ENCODE peak calls at places on chromosomes 7 and 10, in four cellular contexts. L, C, Q and M are unnamed samples.

GRCh38 chr10:130368761-130369560 is 232.8 kb downstream of the GLRX3 start:
- DNase-seq in C (no peak), L (no peak), Q (peak; percentile 46), M (no peak)

GRCh38 chr7:88758355-88759215 is 915 bp upstream of the ZNF804B start:
- DNase-seq in L (no peak), Q (peak; percentile 55), C (no peak), M (no peak)

GRCh38 chr7:144818516-144818915 is 17.3 kb downstream of the TPK1 start:
- DNase-seq in Q (no peak), C (no peak), L (no peak), M (no peak)

GRCh38 chr10:44909910-44910309 is 1.2 kb upstream of the TMEM72 start:
- DNase-seq in C (no peak), Q (no peak), L (no peak), M (no peak)

GRCh38 chr7:110130669-110131068 is 960.3 kb upstream of the LRRN3 start:
- DNase-seq in L (no peak), C (no peak), Q (no peak), M (no peak)

GRCh38 chr7:157476201-157476600 is 139.4 kb downstream of the DNAJB6 start:
- DNase-seq in L (peak; percentile 27), C (no peak), Q (no peak), M (peak; percentile 16)

GRCh38 chr7:73703985-73704639 is 15.4 kb downstream of the STX1A start:
- DNase-seq in L (peak; percentile 87), C (peak; percentile 80), Q (peak; percentile 77), M (peak; percentile 65)

GRCh38 chr7:777679-778078 is 50.6 kb upstream of the PRKAR1B start:
- DNase-seq in C (no peak), L (no peak), Q (no peak), M (no peak)

GRCh38 chr7:25857376-25858067 is 294.5 kb upstream of the NFE2L3 start:
- DNase-seq in Q (no peak), L (peak; percentile 75), C (peak; percentile 47), M (no peak)

GRCh38 chr7:48781783-48782182 is 142.6 kb upstream of the CDC14C start:
- DNase-seq in C (no peak), Q (no peak), L (no peak), M (no peak)

GRCh38 chr7:35286422-35286821 is 32.5 kb upstream of the TBX20 start:
- DNase-seq in L (no peak), C (no peak), Q (no peak), M (no peak)

DNA sequence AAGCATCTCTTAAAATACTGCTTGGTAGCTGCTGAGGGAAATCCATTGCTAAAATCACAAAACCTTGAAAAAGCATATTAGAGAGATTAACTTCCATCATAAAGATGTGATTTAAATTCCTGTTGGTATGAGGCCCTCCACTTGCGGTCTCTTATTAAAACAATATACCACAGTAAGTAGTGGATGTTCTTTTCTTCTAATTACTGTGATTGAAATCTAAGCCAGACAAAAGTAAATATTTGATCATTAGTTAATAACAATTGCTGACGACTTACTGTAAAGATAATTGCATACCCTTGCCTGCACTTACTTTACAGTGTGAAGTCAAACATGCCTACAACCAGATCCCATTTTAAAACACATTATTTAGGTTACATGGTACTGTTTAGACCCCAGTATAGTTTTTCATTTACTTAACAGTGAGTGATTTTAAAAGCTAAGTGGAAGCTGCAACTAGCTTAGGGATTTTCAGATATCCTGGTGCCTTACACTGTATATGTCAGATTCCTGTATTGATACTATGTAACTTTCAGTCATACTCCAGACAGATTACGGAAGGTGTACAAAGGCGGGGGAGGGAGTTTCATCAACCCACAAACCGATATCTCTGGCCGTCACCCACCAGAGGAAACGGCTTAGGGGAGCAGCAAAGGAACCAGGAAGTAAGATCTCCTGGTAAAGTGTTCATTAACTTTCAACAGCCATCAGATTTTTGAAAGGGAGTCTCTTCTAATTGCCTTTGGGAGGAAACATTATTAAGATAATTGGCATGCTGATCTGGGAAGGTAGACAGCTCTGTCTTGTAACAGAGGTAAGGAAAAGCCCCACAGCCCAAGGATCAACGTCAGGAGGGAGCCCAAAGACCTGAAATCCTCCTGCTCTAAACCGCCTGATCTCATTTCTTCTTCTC is 952 bp downstream of the NRP1 start:
- DNase-seq in C (no peak), Q (no peak), L (no peak), M (no peak)
- H3K27ac ChIP-seq in C (peak overlapping the region; percentile 93), Q (peak overlapping the region; percentile 95), L (peak overlapping the region; percentile 85), M (peak overlapping the region; percentile 93)

DNA sequence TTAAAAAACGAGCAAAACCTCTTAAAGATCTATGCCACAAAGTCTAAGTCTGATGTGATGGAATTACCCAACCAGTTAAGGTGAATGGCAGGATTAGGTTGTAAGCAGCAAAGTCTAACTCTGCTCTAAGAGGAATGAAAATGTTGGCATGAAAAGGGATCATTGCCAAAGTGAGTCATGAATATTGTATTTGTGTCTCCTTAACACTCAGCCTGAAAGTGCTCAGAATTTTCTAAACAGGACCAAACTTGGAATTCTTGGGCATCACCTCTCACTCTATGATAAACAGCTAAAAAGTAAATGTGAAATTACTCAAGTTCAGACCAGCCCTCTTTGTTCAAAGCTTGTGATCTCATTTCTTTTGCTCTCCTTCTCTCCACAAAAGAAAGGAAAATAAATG is 27.0 kb downstream of the PPP1R3A start:
- DNase-seq in L (no peak), C (no peak), Q (no peak), M (no peak)
- H3K27ac ChIP-seq in L (no peak overlapping the region), C (no peak overlapping the region), Q (no peak overlapping the region), M (no peak overlapping the region)

DNA sequence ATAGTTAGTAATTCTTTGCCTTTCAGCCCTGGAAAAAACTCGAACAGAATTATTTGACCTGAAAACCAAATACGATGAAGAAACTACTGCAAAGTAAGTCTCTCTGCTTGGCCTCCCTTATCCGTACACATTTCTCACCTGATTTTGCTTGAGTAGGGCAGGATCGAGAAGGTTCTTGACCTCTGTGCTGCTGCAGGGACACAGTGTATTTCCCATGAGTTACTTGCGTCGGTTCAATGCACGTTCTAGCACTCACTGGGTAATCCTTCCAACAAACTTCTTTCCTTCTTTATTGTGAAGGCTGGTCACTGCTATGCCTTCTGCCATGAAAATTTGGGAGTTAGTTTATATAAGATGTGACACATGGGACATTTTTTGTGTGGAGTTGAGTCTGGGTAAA is 171.5 kb upstream of the SH2B2 start:
- DNase-seq in L (peak; percentile 9), Q (no peak), C (no peak), M (no peak)
- H3K27ac ChIP-seq in L (no peak overlapping the region), Q (no peak overlapping the region), C (no peak overlapping the region), M (no peak overlapping the region)

DNA sequence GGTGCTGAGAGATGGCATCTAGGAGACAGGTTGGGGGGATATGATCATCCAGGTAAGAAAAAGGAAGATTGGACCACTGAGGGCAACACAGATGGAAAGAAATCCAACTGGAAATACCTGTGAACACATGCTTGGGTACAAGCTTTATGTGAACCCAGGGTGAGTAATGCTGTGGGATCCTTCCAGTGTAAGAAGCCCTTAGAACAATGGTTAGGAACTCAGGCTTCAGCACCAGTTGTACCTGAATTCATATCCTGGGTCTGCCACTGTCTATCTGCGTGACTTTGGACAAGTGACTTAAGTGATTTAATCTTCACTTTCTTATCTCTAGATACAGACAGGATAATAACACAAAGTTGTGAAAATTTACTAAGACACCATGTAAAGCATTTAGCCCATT is 131.0 kb downstream of the ST7 start:
- DNase-seq in C (no peak), Q (no peak), L (no peak), M (no peak)
- H3K27ac ChIP-seq in C (no peak overlapping the region), Q (no peak overlapping the region), L (no peak overlapping the region), M (no peak overlapping the region)

DNA sequence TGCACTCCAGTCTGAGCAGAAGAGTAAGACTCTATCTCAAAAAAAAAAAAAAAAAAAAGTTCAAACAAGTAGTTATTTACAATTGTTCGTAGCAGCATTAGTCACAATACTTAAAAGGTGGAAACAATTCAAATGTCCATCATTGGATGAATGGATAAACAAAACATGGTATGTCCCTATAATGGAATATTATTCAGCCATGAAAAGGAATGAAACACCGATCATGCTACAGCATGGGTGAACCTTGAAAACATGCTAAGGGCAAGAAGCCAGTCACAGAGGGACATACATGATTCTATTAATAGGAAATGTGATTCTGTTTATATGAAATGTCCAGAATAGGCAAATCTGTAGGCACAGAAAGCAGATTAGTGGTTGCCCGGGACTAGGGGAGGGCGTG is 15.9 kb downstream of the DOCK1 start:
- DNase-seq in C (no peak), Q (no peak), L (no peak), M (no peak)
- H3K27ac ChIP-seq in C (no peak overlapping the region), Q (no peak overlapping the region), L (no peak overlapping the region), M (no peak overlapping the region)

GRCh38 chr7:108066486-108066885 is 63.5 kb upstream of the LAMB1 start:
- DNase-seq in C (no peak), L (no peak), Q (no peak), M (no peak)
- H3K27ac ChIP-seq in C (no peak overlapping the region), L (no peak overlapping the region), Q (no peak overlapping the region), M (no peak overlapping the region)

DNA sequence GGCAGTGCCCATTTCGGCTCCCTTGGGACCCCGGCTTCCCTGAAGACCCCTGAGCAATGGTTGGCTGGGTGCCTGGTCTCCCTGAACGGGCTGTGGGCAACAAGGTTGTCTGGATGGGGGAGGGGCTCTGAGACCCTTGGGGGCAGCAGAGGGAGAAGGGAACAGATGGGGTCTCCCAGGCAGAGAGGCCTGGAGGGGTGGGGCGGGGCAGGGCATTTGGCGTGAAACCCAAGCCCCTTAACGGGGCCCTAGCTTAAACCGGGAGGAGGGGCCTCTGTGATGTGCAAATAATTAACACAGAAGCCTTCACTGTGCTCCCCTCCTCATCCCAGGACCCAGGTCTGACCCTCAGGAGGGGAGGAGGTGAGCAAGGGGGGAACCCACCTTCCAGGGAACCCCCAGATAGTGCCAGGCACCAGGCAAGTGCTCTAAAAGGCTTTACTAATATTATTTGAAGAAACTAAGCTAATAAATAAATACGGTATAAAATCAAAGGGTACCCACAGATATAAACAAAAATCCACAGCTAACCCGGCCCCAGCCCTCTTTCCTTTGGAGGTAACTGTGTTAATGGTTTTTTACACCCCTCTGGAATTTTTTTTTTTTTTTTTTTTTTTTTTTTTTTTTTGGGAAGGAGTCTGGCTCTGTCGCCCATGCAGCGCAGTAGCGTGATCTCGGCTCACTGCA is 170.8 kb downstream of the RNF216 start:
- DNase-seq in C (peak; percentile 40), Q (no peak), L (no peak), M (no peak)
- H3K27ac ChIP-seq in C (no peak overlapping the region), Q (no peak overlapping the region), L (no peak overlapping the region), M (no peak overlapping the region)

DNA sequence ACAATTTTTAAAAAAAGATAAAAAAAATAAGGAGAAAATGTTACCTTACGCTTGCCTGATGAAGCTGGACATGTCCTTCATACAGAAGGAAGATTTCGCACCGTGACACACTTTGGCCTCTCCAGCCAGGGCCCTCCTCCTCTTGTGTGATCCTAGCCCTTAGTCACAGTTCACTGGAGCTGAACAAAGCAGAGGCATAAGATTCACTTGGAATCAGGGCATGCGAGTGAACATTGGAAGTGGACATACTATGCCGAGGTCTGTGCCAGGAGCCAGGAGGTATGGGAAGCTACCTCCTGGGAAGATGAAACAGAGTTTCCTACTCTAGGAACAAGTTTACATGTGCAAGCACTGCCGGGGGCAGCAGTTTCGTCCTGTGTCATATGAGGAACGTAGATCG is 91.5 kb downstream of the XPNPEP1 start:
- DNase-seq in L (no peak), Q (no peak), C (no peak), M (no peak)
- H3K27ac ChIP-seq in L (no peak overlapping the region), Q (no peak overlapping the region), C (no peak overlapping the region), M (no peak overlapping the region)

GRCh38 chr10:89904755-89905154 is 203.4 kb downstream of the KIF20B start:
- DNase-seq in L (no peak), C (no peak), Q (no peak), M (no peak)
- H3K27ac ChIP-seq in L (no peak overlapping the region), C (no peak overlapping the region), Q (no peak overlapping the region), M (no peak overlapping the region)